ENCODE peak calls at places on chromosomes 16 and 17, in six cellular contexts. L is ascending aorta, F is IMR-90, K is ovary, G is brain microvascular endothelial cell, B is Panc1. P is an unnamed sample.
A peak's percentile ranks its signal among the peaks of the same experiment; 100 is the strongest.

GRCh38 chr16:65621640-65622039 is 499.8 kb upstream of the CDH11 start:
- DNase-seq in F (no peak), L (no peak), G (no peak), B (no peak), K (no peak), P (no peak)

GRCh38 chr17:53061446-53061845 is 761.3 kb upstream of the KIF2B start:
- DNase-seq in L (no peak), G (no peak), K (no peak), B (no peak), F (no peak), P (no peak)

GRCh38 chr17:79515646-79516604 is 94.9 kb downstream of the RBFOX3 start:
- DNase-seq in G (no peak), K (no peak), F (peak; percentile 10), L (no peak), B (no peak), P (no peak)

GRCh38 chr16:23030001-23030400 is 119.3 kb downstream of the USP31 start:
- DNase-seq in G (no peak), B (no peak), L (no peak), F (no peak), K (no peak), P (no peak)

GRCh38 chr16:89269805-89270665 is 52.5 kb downstream of the ZNF778 start:
- DNase-seq in B (no peak), F (no peak), K (no peak), L (no peak), G (no peak), P (no peak)

GRCh38 chr17:19447085-19447583 is 36.1 kb downstream of the RNF112 start:
- DNase-seq in G (peak; percentile 75), L (no peak), F (peak; percentile 70), B (peak; percentile 69), K (peak; percentile 56), P (no peak)

GRCh38 chr17:58337126-58337599 is 8.6 kb upstream of the TSPOAP1 start:
- DNase-seq in K (no peak), F (peak; percentile 27), B (no peak), L (no peak), G (no peak), P (no peak)

GRCh38 chr17:18319604-18320256 is 4.6 kb downstream of the SMCR8 start:
- DNase-seq in G (peak; percentile 50), L (no peak), B (no peak), K (no peak), F (peak; percentile 68), P (peak; percentile 10)

GRCh38 chr16:83835972-83836566 is 28.3 kb downstream of the HSBP1 start:
- DNase-seq in L (no peak), B (no peak), K (no peak), G (peak; percentile 59), F (peak; percentile 86), P (no peak)

GRCh38 chr16:946048-946395 is 24.8 kb downstream of the LMF1 start:
- DNase-seq in L (no peak), K (no peak), F (peak; percentile 15), G (peak; percentile 35), B (no peak), P (no peak)

GRCh38 chr16:20102021-20102420 is 28.3 kb upstream of the GPR139 start:
- DNase-seq in F (no peak), G (no peak), L (no peak), B (no peak), K (no peak), P (no peak)

DNA sequence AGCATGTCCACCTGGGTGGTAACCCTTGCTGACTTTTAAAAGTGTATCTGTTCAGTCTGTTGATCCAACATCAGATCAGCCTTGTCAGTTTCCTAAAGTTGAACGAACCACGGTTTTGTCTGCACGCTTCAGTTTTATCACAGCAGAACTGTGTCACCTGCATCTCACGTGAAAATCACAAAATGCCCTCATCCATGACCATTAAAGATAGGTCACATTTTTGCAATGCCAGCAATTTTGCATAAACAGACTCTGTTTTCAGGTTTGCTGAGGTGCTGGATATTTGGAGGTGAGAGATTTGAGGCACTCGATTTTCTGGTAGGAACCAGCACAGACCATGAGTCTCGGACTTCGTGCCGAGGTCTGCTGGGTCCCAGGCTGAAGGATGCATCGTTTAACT is 3.0 kb downstream of the METRNL start:
- DNase-seq in G (no peak), K (no peak), L (no peak), F (no peak), B (no peak), P (no peak)
- H3K27ac ChIP-seq in G (no peak overlapping the region), K (no peak overlapping the region), L (peak overlapping the region; percentile 97), F (peak overlapping the region; percentile 73), B (no peak overlapping the region), P (peak overlapping the region; percentile 55)

GRCh38 chr17:41814195-41814594 is 1.4 kb downstream of the FKBP10 start:
- DNase-seq in L (no peak), B (no peak), G (no peak), F (peak; percentile 36), K (no peak), P (no peak)
- H3K27ac ChIP-seq in L (peak overlapping the region; percentile 87), B (peak overlapping the region; percentile 99), G (peak overlapping the region; percentile 63), F (peak overlapping the region; percentile 93), K (no peak overlapping the region), P (no peak overlapping the region)

GRCh38 chr16:80460988-80461387 is 79.8 kb upstream of the DYNLRB2 start:
- DNase-seq in L (no peak), G (no peak), F (no peak), B (no peak), K (no peak), P (no peak)

GRCh38 chr16:80463776-80464175 is 77.0 kb upstream of the DYNLRB2 start:
- DNase-seq in F (no peak), G (no peak), B (no peak), K (no peak), L (no peak), P (no peak)

GRCh38 chr16:80462902-80463301 is 77.9 kb upstream of the DYNLRB2 start:
- DNase-seq in L (no peak), K (no peak), F (no peak), G (no peak), B (no peak), P (no peak)

GRCh38 chr16:80466024-80466986 is 74.5 kb upstream of the DYNLRB2 start:
- DNase-seq in B (no peak), K (peak; percentile 82), L (no peak), G (peak; percentile 40), F (peak; percentile 24), P (no peak)

DNA sequence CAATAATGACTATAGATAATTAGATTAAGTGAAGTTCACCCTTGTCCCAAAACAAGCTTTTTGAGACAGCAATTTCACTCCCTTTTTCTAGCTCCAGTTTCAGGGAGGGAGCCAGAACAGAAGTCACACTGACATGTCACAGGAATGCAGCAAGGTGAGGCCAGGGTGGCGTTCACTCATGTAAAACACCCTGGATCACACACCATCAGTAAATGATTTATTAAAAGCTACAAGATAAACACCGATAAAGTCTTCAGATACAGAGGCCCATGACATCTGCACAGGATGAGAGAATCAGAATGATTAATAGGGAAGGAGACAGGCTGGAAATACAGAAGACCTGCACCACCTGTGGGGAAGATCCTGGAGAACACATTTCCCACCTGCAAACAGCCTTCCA is 77.5 kb upstream of the DYNLRB2 start:
- DNase-seq in B (no peak), L (no peak), K (no peak), F (no peak), G (no peak), P (no peak)
- H3K27ac ChIP-seq in B (no peak overlapping the region), L (no peak overlapping the region), K (no peak overlapping the region), F (no peak overlapping the region), G (no peak overlapping the region), P (no peak overlapping the region)

DNA sequence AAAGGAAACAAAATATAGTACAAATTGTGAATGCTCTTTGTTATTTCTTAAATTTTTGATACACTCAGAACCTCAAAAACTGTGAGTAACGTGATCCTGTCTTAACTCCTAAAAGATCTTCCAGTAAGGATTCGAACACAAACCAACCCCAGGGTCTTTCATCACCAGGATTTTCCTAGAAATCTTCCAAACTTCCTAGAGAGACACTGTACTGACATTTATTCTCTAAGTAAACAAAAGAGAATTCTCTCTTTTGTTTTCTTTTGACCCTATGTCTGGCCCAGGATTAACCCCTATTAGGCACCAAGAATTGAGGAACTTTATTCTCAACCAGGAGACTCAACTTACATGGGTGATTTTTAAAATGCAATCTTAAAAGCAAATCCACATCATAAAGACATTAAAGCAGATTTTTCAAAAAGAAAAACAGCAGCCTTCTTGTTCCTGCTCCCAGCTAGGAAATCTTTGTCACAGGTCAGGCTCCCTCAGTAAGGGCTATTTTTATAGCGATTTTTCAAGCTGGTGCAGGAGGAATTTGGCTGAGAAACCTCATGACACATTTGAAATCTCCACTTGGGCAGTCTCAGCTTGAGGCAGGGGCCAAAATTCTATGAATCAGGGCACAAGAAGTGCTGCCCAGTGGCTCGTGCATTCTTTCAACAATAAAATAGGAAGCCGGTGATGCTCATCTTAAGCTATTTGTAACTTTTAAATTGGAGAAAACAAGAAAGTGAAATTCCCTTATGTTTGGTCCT is 6.2 kb upstream of the SMG1 start:
- DNase-seq in B (no peak), F (peak; percentile 43), K (no peak), G (peak; percentile 16), L (peak; percentile 49), P (no peak)
- H3K27ac ChIP-seq in B (no peak overlapping the region), F (no peak overlapping the region), K (no peak overlapping the region), G (no peak overlapping the region), L (peak overlapping the region; percentile 94), P (no peak overlapping the region)

GRCh38 chr17:48577946-48578615 is at the start of gene HOXB4:
- DNase-seq in F (peak; percentile 88), B (no peak), G (no peak), K (no peak), L (peak; percentile 60), P (no peak)
- H3K27ac ChIP-seq in F (peak within 1 kb of the TSS; percentile 99), B (peak within 1 kb of the TSS; percentile 99), G (no peak within 1 kb of the TSS), K (no peak within 1 kb of the TSS), L (peak within 1 kb of the TSS; percentile 97), P (no peak within 1 kb of the TSS)

P was measured in epithelial cell of prostate.